ENCODE peak calls at places on chromosomes 16 and 17, in four cellular contexts. U is mesendoderm, T is OCI-LY7, Y is GM23248. F is an unnamed sample. For H3K79me2, the result is how much of the 10 kb centered on the place peaks cover.

GRCh38 chr17:11682646-11683045 is 84.4 kb downstream of the DNAH9 start:
- DNase-seq in U (no peak), T (no peak), Y (no peak), F (no peak)

GRCh38 chr17:47789611-47790520 is 31.7 kb downstream of the OSBPL7 start:
- DNase-seq in U (peak), T (no peak), Y (peak), F (no peak)

GRCh38 chr17:4247981-4248388 is 15.8 kb downstream of the ANKFY1 start:
- DNase-seq in U (peak), T (no peak), Y (no peak), F (no peak)

GRCh38 chr17:79391808-79392233 is 219.0 kb downstream of the RBFOX3 start:
- DNase-seq in U (peak), T (peak), Y (peak), F (peak)

GRCh38 chr17:35404360-35404759 is 27.9 kb downstream of the SLFN12 start:
- DNase-seq in U (no peak), T (no peak), Y (no peak), F (no peak)

GRCh38 chr17:9306086-9306485 is 269.5 kb downstream of the STX8 start:
- DNase-seq in U (peak), T (no peak), Y (no peak), F (no peak)

GRCh38 chr17:70795620-70796019 is 626.3 kb downstream of the KCNJ2 start:
- DNase-seq in U (no peak), T (no peak), Y (no peak), F (no peak)

GRCh38 chr16:29825145-29826044 is 5.1 kb downstream of the MVP start:
- DNase-seq in U (peak), T (no peak), Y (peak), F (no peak)

GRCh38 chr16:76484020-76484419 is 206.8 kb downstream of the CNTNAP4 start:
- DNase-seq in U (no peak), T (no peak), Y (no peak), F (no peak)

GRCh38 chr17:21010705-21011596 is 31.9 kb downstream of the USP22 start:
- DNase-seq in U (no peak), T (no peak), Y (no peak), F (no peak)

GRCh38 chr17:62966426-62967110 is 533 bp downstream of the TANC2 start:
- DNase-seq in U (peak), T (peak), Y (peak), F (no peak)

GRCh38 chr16:24853830-24854229 is 8.1 kb downstream of the SLC5A11 start:
- DNase-seq in U (no peak), T (no peak), Y (peak), F (no peak)

GRCh38 chr17:4480929-4481898 is 17.5 kb upstream of the SPNS2 start:
- DNase-seq in U (no peak), T (peak), Y (no peak), F (no peak)

GRCh38 chr16:65572156-65572555 is 450.3 kb upstream of the CDH11 start:
- DNase-seq in U (no peak), T (no peak), Y (peak), F (no peak)

GRCh38 chr17:79085154-79085920 is 10.7 kb downstream of the ENGASE start:
- DNase-seq in U (no peak), T (no peak), Y (no peak), F (no peak)

GRCh38 chr17:78678711-78679110 is 101.5 kb upstream of the DNAH17 start:
- DNase-seq in U (no peak), T (no peak), Y (no peak), F (no peak)

GRCh38 chr16:57762365-57763289 is 27.1 kb downstream of the KATNB1 start:
- DNase-seq in U (no peak), T (no peak), Y (no peak), F (no peak)

GRCh38 chr16:89422527-89422904 is 67.8 kb downstream of the ANKRD11 start:
- DNase-seq in U (no peak), T (no peak), Y (peak), F (no peak)

DNA sequence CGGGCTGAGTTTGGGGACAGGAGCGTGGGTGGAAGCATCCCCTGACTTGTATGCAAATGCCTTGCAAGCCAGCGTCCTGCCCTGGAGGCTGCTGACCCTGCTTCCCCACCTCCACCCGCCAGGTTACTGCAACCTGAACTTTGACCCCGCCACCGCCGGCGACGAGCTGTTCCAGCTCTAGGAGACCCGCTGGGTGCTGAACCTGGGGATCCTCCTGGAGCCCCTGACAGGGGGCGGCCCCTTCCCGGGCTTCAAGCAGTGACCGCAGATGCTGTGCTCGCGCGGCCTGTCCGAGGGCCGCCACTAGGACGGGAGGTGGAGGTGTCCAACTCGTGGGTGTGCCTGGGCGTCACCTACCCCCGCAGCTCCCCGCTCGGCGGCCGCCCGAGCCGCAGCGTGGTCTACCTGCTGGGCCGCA is 10.7 kb upstream of the SLC16A5 start:
- DNase-seq in U (no peak), T (no peak), Y (no peak), F (no peak)
- H3K4me2 ChIP-seq in U (no peak), T (peak), Y (no peak), F (peak)

DNA sequence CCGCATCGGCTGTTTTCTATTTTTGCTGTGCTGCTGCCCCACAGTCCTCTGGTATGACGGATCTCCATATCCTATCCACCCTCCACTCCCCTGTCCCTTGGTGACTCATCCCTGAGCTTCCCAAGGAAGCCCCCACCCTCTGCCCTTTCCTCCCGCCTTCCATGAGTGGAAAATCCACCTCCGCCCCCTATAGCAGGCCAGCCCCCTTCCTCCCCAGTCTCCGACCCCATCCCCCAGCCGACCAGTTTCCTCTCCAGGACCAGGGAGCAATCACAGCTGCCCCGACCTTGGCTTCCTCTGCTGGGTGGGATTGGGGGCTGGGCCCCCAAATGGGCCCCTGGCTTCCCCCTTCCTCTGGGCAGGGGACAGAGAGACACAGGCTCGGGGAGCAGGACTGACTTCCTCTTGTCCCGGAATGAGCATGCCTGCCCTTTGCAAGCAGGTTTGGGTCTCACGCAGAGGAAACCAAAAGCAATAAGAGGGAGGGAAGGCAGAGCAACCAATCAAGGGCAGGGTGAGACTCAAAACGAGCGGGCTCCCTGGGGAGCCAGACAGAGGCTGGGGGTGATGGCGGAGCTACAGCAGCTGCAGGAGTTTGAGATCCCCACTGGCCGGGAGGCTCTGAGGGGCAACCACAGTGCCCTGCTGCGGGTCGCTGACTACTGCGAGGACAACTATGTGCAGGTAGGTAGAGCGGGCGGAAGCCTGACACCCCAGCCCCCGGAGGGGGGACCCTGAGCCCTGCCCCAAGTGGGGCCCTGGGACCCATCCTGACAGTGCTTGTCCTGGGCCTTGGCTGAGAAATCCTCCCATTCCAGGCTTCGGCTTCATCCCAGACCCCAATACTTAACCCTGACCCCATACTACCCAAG is at the start of the genes ABI3 and GNGT2:
- DNase-seq in U (peak), T (peak), Y (no peak), F (peak)
- H3K27ac ChIP-seq in U (no peak), T (peak), Y (no peak), F (peak)

DNA sequence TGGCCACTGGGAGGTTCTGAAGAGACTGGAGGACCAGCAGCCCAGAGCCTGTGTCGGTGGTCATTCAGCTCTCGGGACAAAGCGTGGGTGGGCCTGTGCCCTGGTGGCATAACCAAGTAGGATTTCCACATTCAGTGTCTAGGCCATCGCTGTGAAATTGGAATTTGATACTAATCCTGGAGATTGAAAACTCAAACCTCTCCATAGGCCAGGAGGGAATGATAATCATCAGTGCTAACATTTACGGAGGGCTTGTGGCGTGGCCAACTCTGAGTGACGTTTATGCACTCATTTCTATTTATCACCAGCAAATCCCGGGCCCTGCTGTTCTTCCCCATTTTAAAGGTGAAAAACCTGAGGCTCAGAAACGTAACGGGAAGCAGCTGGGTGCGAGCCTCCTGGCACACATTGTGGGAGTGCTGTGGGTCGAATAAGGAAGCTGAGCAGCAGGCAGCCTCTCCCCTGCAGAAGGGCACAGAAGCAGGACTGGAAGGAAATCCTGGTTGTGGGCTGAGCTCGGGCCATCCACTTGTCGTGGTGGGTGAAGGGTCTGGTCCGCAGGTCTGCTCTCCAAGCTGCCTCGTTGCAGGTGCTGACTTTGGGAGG is 33.1 kb downstream of the RAI1 start:
- DNase-seq in U (no peak), T (no peak), Y (no peak), F (no peak)
- H3K79me2 ChIP-seq in U (under half), T (under half), Y (half or more), F (half or more)

DNA sequence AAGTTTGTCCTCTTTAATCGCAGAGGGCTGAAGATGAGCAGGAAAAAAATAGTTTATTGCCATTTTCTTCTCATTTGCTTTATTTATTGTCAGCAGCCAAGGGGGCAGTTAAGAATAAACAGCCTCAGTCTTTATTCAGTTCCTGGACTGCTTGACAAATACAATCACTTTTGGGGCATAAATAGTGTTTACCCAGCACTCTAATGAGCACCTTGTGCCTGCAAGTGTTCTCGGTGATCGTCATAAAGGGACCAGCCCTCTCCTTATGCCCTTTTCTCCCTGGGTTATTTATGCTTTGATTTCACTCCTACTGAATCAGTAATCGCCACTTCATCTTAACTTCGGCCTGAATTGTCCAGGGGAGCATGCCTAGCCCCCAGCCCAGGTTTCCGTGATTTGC is 55.7 kb upstream of the CACNG5 start:
- DNase-seq in U (no peak), T (no peak), Y (no peak), F (no peak)
- H3K4me2 ChIP-seq in U (no peak), T (no peak), Y (no peak), F (peak)

DNA sequence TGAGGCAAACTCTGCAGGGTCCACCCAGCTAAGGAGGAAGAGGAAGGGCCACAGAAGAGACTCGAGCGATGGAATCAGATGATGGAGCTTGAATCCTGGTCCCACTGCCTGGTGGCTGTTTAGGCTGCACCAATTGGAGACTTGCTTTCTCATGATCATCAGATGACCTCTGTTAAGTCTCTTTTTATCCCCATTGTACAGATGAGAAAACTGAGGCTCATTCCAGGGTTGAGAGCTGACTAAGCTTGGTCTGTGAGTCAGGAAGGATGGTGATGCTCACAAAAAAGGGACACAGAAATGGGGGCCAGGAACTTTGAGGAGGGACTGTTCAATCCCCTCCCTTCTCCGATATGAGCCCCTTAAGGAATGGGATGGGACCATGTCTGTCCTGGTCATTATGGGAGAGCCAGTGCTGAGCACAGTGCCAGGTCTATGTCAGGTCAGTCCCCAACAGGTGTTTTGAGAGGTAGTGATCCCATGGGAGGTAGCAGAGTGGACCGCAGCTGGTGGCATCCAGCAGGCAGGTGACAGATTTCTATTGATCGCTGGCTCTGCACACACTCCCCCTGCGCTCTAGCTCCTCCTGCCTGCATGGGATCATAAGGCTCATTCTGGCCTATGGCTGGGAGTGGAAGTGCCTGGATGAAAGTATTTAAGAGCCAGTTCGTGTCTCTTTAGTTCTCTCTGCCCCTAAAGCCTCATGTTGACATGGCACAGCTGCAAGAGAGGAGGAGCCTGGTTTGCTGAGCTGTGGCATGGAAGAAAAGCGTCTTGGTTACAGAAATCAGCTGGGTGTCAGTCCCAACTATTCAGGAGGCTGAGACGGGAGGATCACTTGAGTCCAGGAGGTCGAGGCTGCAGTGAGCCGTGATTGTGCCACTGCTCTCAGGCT is 27.2 kb downstream of the SNX20 start:
- DNase-seq in U (no peak), T (no peak), Y (no peak), F (no peak)
- H3K27ac ChIP-seq in U (no peak), T (no peak), Y (no peak), F (no peak)

GRCh38 chr17:42018339-42018738 is 1.1 kb upstream of the DNAJC7 start:
- DNase-seq in U (peak), T (no peak), Y (no peak), F (no peak)
- H3K79me2 ChIP-seq in U (under half), T (half or more), Y (half or more), F (half or more)

GRCh38 chr16:9844361-9844760 is 337.9 kb downstream of the GRIN2A start:
- DNase-seq in U (no peak), T (no peak), Y (peak), F (no peak)
- H3K4me2 ChIP-seq in U (no peak), T (no peak), Y (peak), F (no peak)

F was measured in Karpas-422.